ENCODE peak calls at places on chromosome 17, in six cellular contexts. U is AG09309, J is endothelial cell, C is fibroblast of lung, D is GM23338, Q is brain microvascular endothelial cell. F is an unnamed sample.

GRCh38 chr17:41835800-41836549 is at the start of gene NT5C3B:
- DNase-seq in U (no peak), J (peak), D (peak), Q (no peak), C (peak), F (peak)

GRCh38 chr17:81437221-81437651 is 42.0 kb downstream of the BAHCC1 start:
- DNase-seq in J (no peak), D (no peak), C (no peak), U (no peak), Q (no peak), F (no peak)

GRCh38 chr17:9004132-9004960 is 17.0 kb upstream of the NTN1 start:
- DNase-seq in J (peak), D (peak), Q (no peak), U (no peak), C (no peak), F (peak)

GRCh38 chr17:48498168-48498840 is 32.5 kb downstream of the HOXB1 start:
- DNase-seq in U (no peak), D (peak), C (no peak), J (no peak), Q (no peak), F (no peak)

GRCh38 chr17:44108440-44109311 is 14.8 kb downstream of the HDAC5 start:
- DNase-seq in J (no peak), Q (peak), C (peak), D (no peak), U (peak), F (no peak)

GRCh38 chr17:48616719-48617514 is 1.8 kb upstream of the HOXB8 start:
- DNase-seq in Q (no peak), D (no peak), J (no peak), U (no peak), C (no peak), F (no peak)

GRCh38 chr17:13365331-13365730 is 236.4 kb downstream of the HS3ST3A1 start:
- DNase-seq in C (peak), D (no peak), U (peak), Q (no peak), J (no peak), F (no peak)

GRCh38 chr17:79619636-79620206 is 8.9 kb upstream of the RBFOX3 start:
- DNase-seq in Q (no peak), U (no peak), D (no peak), J (no peak), C (no peak), F (no peak)

GRCh38 chr17:61475726-61476125 is 23.5 kb downstream of the TBX4 start:
- DNase-seq in U (no peak), D (no peak), Q (no peak), J (no peak), C (no peak), F (no peak)

GRCh38 chr17:33494156-33494555 is 201.1 kb upstream of the ASIC2 start:
- DNase-seq in D (no peak), J (no peak), C (peak), U (no peak), Q (peak), F (peak)

GRCh38 chr17:59418732-59419166 is 87.3 kb downstream of the YPEL2 start:
- DNase-seq in C (peak), Q (no peak), D (no peak), U (no peak), J (no peak), F (no peak)

GRCh38 chr17:80780381-80781187 is 211.1 kb upstream of the CHMP6 start:
- DNase-seq in D (no peak), J (no peak), C (no peak), U (no peak), Q (no peak), F (no peak)

DNA sequence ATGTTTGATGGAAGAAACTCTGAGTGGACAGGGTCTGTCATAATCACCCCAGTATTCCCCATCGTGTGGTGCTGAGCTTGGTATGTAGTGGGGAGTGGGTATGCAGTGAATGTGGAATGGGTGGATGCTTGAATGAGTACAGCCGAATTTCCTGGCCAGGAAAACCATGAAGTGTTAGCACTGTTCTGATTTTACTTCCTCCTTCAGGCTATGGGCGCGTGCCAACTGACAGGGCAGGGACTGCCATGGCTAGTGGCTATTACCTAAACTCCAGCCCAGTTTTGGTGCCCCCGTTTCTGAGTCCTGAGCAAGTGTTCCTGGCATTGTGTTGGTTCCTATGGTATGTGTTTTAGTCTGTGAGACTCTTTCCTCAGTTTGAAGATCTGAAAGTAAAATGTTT is 48.6 kb downstream of the PRKCA start:
- DNase-seq in J (no peak), Q (no peak), D (no peak), U (no peak), C (peak), F (no peak)
- TF ChIP-seq CTCF in J (no peak), Q (no peak), D (no peak), U (no peak), C (no peak), F (no peak)

GRCh38 chr17:40109471-40109824 is 9.1 kb upstream of the NR1D1 start:
- DNase-seq in U (no peak), J (no peak), Q (no peak), D (no peak), C (no peak), F (no peak)
- TF ChIP-seq CTCF in U (no peak), J (no peak), Q (peak), D (peak), C (peak), F (no peak)

DNA sequence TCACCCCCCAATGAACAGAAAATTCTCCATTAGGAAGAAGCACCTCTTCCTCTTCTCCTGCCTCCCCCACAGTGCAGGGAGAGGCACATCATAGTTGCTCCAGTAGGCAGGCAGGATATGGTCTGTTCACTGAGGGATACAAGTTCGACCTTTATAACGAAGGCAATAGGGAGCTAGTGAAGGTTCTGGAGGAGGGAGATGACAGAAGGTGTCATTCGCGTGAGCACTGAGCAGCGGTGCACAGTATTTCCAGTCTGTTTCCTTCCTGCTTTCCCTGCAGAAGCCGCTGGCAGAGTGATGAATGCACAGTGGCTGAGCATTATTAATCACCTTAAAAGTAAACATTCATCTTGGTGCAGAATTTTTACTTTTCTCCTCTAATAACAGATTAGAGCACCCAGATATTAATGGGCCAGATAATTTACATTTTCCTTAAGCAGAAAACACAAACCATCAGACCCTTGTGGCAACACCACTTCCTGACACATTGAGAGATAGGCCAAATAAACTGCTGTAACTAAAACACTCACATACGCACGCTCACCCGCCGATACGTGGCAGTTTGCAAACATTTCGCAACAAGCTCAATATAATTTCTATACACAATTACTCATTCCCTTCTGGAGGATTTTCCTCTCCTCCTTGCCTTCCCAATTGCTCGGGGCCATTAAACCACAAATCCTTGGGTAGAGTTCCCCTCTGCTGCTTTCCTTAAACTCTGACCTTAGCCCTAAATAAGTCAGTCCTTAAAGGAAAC is 69.6 kb downstream of the AIPL1 start:
- DNase-seq in C (peak), J (no peak), U (peak), D (no peak), Q (no peak), F (no peak)
- TF ChIP-seq CTCF in C (no peak), J (no peak), U (no peak), D (no peak), Q (no peak), F (no peak)

GRCh38 chr17:82600731-82601446 is 47.4 kb downstream of the WDR45B start:
- DNase-seq in D (no peak), U (no peak), C (no peak), J (no peak), Q (no peak), F (no peak)
- TF ChIP-seq CTCF in D (no peak), U (no peak), C (no peak), J (no peak), Q (no peak), F (no peak)

DNA sequence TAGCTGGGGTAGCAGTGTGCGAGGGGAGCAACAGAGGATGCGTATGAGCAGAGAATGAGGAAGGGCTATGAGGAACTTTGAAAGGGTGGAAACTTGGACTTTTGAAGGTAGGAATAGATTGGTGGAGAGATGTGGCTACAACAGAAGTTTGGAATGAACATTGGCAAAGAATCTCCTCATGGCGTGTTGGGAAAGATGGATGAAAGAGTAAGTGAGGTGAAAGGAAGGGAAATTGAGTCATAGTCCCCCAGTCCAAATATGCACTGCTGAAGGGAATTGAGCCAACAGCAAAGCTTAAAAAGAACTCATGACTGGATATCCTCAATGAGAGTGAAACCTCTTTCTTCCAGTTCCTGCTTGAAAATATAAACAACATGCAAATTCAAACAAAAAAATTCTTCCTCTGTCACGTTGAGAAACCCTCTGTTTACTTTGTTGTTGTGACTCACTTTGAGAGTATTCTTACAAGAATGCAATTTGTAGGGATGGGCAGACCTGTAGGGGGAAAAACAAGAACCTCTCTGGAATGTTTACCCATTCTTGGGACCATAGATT is 313.2 kb upstream of the KCNJ16 start:
- DNase-seq in D (peak), Q (no peak), J (no peak), U (peak), C (peak), F (no peak)
- TF ChIP-seq CTCF in D (no peak), Q (no peak), J (no peak), U (no peak), C (no peak), F (no peak)

GRCh38 chr17:76278952-76279741 is 14.0 kb downstream of the UBALD2 start:
- DNase-seq in U (peak), D (peak), J (peak), Q (peak), C (peak), F (peak)

GRCh38 chr17:76278268-76278908 is 13.2 kb downstream of the UBALD2 start:
- DNase-seq in U (no peak), D (no peak), J (no peak), C (no peak), Q (no peak), F (no peak)

GRCh38 chr17:76280650-76281049 is 15.5 kb downstream of the UBALD2 start:
- DNase-seq in U (no peak), J (no peak), Q (no peak), D (no peak), C (no peak), F (no peak)

GRCh38 chr17:76281573-76282371 is 16.6 kb downstream of the UBALD2 start:
- DNase-seq in C (no peak), D (no peak), Q (no peak), U (no peak), J (no peak), F (no peak)

DNA sequence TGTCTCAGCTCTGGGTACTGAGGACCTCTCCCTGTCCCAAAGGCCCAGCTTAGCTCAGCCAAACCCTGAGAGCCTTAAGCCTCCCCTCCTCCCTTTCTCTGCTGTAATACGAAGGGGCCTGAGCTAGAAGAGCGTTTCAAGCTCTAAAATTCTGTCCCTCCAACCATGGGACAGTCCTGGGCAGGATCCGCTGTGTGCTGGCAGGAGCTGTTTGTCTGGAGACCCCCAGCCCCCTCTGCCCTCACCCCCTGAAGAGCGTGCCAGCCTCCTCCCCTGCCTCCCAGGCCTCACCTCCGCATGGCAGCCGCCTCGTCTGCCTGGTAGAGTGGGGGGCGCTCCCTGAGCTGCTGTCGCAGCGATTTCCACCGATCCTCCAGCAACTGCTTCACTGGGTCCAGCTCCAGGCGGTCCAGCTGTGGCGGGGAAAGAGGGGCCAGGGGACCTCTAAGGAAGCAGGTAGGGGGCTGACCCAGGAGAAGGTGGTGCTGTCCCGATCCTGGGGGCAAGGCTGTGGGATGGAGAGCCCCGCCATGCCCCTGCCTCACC is 14.7 kb downstream of the UBALD2 start:
- DNase-seq in C (no peak), Q (no peak), J (no peak), U (no peak), D (no peak), F (no peak)
- TF ChIP-seq CTCF in C (no peak), Q (no peak), J (peak), U (no peak), D (no peak), F (no peak)

GRCh38 chr17:19410875-19411291 is at the start of gene RNF112:
- DNase-seq in D (peak), Q (no peak), J (no peak), U (no peak), C (peak), F (no peak)
- TF ChIP-seq CTCF in D (peak), Q (no peak), J (no peak), U (no peak), C (no peak), F (no peak)

DNA sequence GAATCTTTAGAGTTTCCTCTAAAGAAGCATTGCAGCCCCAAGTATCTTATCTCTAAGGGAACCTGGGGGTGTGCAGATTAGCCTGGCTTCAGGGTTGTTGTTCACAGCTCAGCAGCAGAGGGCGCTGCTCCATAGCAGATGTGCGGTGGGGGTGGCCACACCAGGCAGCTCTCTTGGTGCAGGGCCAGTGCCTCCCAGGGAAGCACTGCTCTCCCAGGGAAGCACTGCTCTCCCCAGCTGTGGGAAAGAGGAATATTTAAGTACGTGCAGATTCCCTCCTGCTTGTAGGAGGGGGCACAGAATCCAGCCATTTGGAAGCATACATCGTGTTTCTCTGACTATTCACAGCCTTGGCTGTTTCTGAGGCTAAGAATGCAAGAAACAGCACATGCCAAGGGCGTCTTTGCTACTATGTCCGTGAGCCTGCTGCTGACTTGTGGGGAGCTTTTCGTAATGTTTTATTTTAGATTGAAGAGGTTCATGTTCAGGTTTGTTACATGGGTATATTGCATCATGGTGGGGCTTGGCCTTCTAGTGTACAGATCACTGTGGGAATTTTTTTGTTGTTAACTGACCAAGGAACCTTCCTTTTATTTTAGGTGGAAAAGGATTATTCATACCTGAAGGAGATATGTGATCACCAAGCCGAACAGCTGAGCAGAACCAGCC is 217.8 kb downstream of the SPECC1 start:
- DNase-seq in J (peak), Q (peak), D (peak), C (peak), U (peak), F (peak)
- TF ChIP-seq CTCF in J (peak), Q (peak), D (peak), C (peak), U (peak), F (peak)